ENCODE peak calls at places on chromosomes 12 and 14, in ten cellular contexts. D, O, W, P, Y, C, K, B, G and F are unnamed samples.

GRCh38 chr12:102562836-102563425 is 82.6 kb upstream of the IGF1 start:
- DNase-seq in G (no peak), Y (no peak), D (no peak), P (no peak), W (no peak), O (no peak), C (peak), K (no peak), B (no peak), F (no peak)

GRCh38 chr12:92041742-92042141 is 103.9 kb downstream of the BTG1 start:
- DNase-seq in C (peak), B (no peak), D (no peak), O (no peak), P (no peak), Y (no peak), K (no peak), W (no peak), G (no peak), F (no peak)

GRCh38 chr14:51849095-51849494 is 11.3 kb upstream of the GNG2 start:
- DNase-seq in C (no peak), P (no peak), Y (no peak), W (no peak), O (no peak), B (no peak), G (no peak), D (no peak), K (peak), F (no peak)

GRCh38 chr14:40010961-40011360 is 578.7 kb upstream of the FBXO33 start:
- DNase-seq in G (no peak), B (no peak), W (no peak), C (no peak), K (no peak), O (no peak), P (no peak), Y (no peak), D (no peak), F (no peak)

GRCh38 chr14:54881761-54882401 is 20.7 kb downstream of the GCH1 start:
- DNase-seq in B (no peak), D (no peak), Y (peak), K (no peak), W (no peak), O (no peak), P (no peak), C (no peak), G (no peak), F (no peak)

GRCh38 chr14:76904100-76904739 is 78.0 kb downstream of the LRRC74A start:
- DNase-seq in P (peak), K (peak), G (no peak), C (no peak), B (no peak), D (no peak), O (peak), W (peak), Y (peak), F (peak)

GRCh38 chr12:120928864-120929652 is 24.9 kb upstream of the SPPL3 start:
- DNase-seq in B (peak), O (peak), G (peak), Y (no peak), P (no peak), C (peak), D (no peak), W (no peak), K (no peak), F (no peak)

GRCh38 chr14:68623828-68624227 is 169.0 kb downstream of the ZFP36L1 start:
- DNase-seq in K (no peak), C (no peak), Y (no peak), O (no peak), W (no peak), G (no peak), D (no peak), P (no peak), B (no peak), F (no peak)

GRCh38 chr14:21095430-21096205 is 2.8 kb downstream of the ZNF219 start:
- DNase-seq in G (no peak), D (no peak), P (no peak), K (peak), O (no peak), W (no peak), C (peak), B (no peak), Y (peak), F (no peak)

GRCh38 chr14:44347316-44347715 is 159.8 kb downstream of the FSCB start:
- DNase-seq in W (no peak), P (no peak), K (no peak), C (no peak), G (no peak), B (no peak), Y (no peak), D (no peak), O (no peak), F (no peak)

GRCh38 chr12:80862606-80863005 is 75.1 kb downstream of the LIN7A start:
- DNase-seq in K (peak), P (no peak), C (no peak), B (no peak), W (no peak), Y (peak), G (no peak), O (no peak), D (no peak), F (no peak)

GRCh38 chr12:118326971-118327370 is 45.7 kb downstream of the TAOK3 start:
- DNase-seq in C (no peak), G (no peak), K (no peak), D (no peak), W (no peak), B (no peak), O (no peak), Y (peak), P (no peak), F (no peak)

GRCh38 chr12:64452559-64453329 is 824 bp downstream of the TBK1 start:
- DNase-seq in C (peak), P (no peak), D (no peak), G (no peak), W (no peak), Y (peak), B (no peak), O (no peak), K (peak), F (no peak)

GRCh38 chr12:55725556-55725955 is 3.3 kb downstream of the CD63 start:
- DNase-seq in O (peak), D (no peak), C (no peak), G (no peak), K (no peak), P (no peak), W (no peak), B (no peak), Y (no peak), F (no peak)

GRCh38 chr12:3527736-3528135 is 36.7 kb downstream of the PRMT8 start:
- DNase-seq in G (no peak), Y (no peak), B (no peak), C (no peak), K (no peak), D (no peak), W (no peak), O (no peak), P (no peak), F (no peak)

GRCh38 chr12:121284551-121285390 is 11.7 kb downstream of the CAMKK2 start:
- DNase-seq in B (no peak), P (no peak), O (no peak), D (no peak), K (no peak), W (peak), C (no peak), Y (peak), G (no peak), F (no peak)

GRCh38 chr14:99572173-99572999 is 31.6 kb downstream of the CCDC85C start:
- DNase-seq in K (no peak), G (no peak), D (no peak), B (no peak), C (no peak), Y (no peak), P (no peak), O (no peak), W (no peak), F (no peak)

GRCh38 chr12:12083688-12084087 is 12.9 kb downstream of the BCL2L14 start:
- DNase-seq in Y (peak), C (no peak), D (no peak), K (no peak), O (no peak), P (no peak), B (no peak), W (no peak), G (no peak), F (no peak)

GRCh38 chr12:12079291-12079690 is 8.6 kb downstream of the BCL2L14 start:
- DNase-seq in P (no peak), K (no peak), C (no peak), G (no peak), O (no peak), B (no peak), W (no peak), Y (peak), D (no peak), F (no peak)

GRCh38 chr12:12086331-12086730 is 15.6 kb downstream of the BCL2L14 start:
- DNase-seq in G (no peak), D (no peak), W (no peak), P (no peak), C (no peak), Y (no peak), O (no peak), B (no peak), K (no peak), F (no peak)

GRCh38 chr12:12086975-12087692 is 16.4 kb downstream of the BCL2L14 start:
- DNase-seq in G (no peak), O (no peak), C (peak), B (no peak), D (no peak), Y (no peak), K (no peak), W (no peak), P (no peak), F (no peak)

GRCh38 chr12:12081836-12082497 is 11.2 kb downstream of the BCL2L14 start:
- DNase-seq in W (no peak), P (no peak), C (peak), G (no peak), Y (peak), B (no peak), K (peak), D (no peak), O (no peak), F (no peak)
- TF ChIP-seq CTCF in W (peak), P (peak), C (peak), G (no peak), Y (no peak), B (no peak), K (peak), D (peak), O (peak), F (no peak)

DNA sequence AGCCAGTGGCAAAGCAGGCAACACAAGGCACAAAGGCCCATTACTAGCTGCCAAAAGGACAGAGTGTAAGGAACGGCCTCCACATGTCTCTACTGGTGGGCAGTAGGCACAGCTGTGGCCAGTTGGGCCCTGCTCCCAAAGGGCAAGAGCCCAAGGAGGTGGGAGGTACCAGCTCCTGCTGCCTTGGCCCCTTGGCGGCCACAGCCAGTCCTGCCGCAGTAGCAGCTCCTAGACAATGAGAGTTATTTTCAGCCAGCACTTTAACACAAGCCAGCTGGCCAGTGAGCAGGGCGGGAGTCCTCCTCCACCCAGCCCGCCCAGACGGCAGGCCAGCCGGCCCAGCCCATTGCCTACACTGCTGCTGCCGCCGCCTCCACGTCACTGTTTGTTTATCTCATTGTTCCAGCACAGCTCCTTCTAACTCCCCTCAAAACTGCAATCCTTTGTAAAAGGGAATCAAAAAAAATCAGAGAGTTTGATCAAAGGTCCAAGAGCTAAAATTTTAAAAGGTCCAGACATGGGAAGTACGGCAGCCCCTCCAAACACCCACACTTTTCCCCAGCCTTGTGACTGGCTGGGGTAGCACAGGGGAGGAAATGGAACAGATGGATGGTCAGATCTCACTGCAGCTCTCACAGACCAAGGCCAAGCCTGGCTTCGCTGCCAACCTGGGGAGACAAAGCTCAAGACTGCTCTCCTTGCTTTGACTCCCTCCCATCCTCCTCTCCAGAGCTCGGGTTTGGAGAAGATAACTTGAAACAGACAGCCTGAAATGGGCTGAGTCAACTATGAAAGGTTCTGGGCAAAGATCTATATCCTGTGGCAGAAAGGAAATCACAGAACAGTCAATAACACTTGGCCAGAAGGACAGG is 33.5 kb downstream of the FMNL3 start:
- DNase-seq in B (peak), O (peak), G (peak), C (peak), W (peak), P (peak), D (peak), K (peak), Y (peak), F (peak)
- TF ChIP-seq CTCF in B (peak), O (peak), G (peak), C (no peak), W (peak), P (peak), D (peak), K (peak), Y (peak), F (no peak)

DNA sequence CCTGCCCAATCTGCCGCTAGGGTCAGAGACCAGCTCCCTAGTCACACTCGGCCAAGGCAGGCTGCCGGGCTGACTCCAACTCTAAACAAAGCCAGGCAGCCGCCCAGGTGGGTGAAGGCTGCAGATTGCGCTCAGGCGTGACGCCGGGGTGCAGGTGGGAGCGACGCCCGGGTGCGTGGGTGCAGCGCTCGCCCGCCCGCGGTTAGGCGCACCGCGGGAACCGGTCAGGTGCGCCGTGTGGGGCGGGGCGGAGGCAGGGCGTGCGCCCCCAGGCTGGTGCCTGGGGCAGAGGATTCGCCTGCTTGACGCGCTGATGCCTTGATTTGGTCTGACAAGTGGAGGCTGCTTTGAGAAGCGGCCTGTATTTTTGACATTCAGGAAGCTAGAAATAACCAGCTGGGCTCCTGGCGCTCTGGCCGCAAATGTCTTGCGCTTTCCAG is 126.7 kb upstream of the HIF1A start:
- DNase-seq in G (peak), K (no peak), W (no peak), D (no peak), O (no peak), C (peak), Y (no peak), B (peak), P (peak), F (no peak)
- TF ChIP-seq CTCF in G (no peak), K (no peak), W (no peak), D (no peak), O (no peak), C (peak), Y (no peak), B (peak), P (no peak), F (no peak)

DNA sequence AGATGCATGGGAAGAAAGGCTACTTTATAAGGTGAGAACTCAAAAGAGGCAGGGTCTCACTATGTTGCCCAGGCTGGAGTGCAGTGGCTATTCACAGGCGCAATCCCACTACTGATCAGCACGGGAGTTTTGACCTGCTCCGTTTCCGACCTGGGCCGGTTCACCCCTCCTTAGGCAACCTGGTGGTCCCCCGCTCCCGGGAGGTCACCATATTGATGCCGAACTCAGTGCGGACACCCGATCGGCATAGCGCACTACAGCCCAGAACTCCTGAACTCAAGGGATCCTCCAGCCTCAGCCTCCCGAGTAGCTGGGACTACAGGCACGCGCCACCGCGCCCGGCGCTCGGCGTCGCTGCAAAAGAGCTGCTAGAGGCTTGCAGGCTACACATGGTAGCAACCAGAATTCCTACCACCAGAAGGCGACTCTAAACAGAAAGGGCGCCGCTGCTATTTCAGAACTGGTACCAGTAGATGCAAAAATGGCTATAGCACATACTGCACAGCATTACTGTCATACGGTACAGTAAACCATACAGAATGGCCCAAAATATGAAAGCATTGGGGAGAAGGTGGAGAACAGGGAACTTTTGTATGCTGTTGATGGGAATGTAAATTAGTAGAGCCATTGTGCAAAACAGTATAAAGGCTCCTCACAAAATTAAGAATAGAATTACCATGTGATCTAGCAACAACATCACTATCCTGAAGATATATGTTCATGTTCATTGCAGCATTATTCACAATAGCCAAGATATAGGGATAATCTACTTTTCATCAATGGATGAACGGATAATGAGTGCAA is 1.2 kb upstream of the NEMF start:
- DNase-seq in Y (peak), G (peak), W (peak), C (peak), B (peak), O (peak), D (peak), K (peak), P (peak), F (no peak)
- TF ChIP-seq CTCF in Y (peak), G (peak), W (peak), C (peak), B (peak), O (peak), D (peak), K (peak), P (peak), F (peak)